ENCODE peak calls at places on chromosomes 12 and 14, in eight cellular contexts. X, A, R, E, J, K, Q and U are unnamed samples.

GRCh38 chr12:1630827-1631591 is 2.0 kb downstream of the WNT5B start:
- DNase-seq in J (no peak), A (no peak), Q (no peak), X (no peak), E (no peak), R (no peak), K (no peak), U (no peak)

GRCh38 chr12:99450231-99450630 is 197.3 kb upstream of the GARIN6 start:
- DNase-seq in J (no peak), X (no peak), A (no peak), K (no peak), Q (no peak), E (no peak), R (no peak), U (peak; percentile 26)

GRCh38 chr12:15701212-15701611 is 88.0 kb downstream of the EPS8 start:
- DNase-seq in E (no peak), Q (no peak), J (peak; percentile 24), K (no peak), X (no peak), R (no peak), A (no peak), U (peak; percentile 54)

GRCh38 chr14:24982472-24983155 is 67.3 kb downstream of the STXBP6 start:
- DNase-seq in A (no peak), R (no peak), Q (no peak), J (no peak), E (peak; percentile 18), K (no peak), X (no peak), U (peak; percentile 36)

GRCh38 chr14:94426526-94426925 is 26.1 kb downstream of the SERPINA11 start:
- DNase-seq in J (no peak), E (no peak), Q (no peak), R (no peak), A (no peak), K (no peak), X (no peak), U (no peak)

GRCh38 chr12:122199484-122200355 is 3.8 kb upstream of the B3GNT4 start:
- DNase-seq in X (no peak), R (no peak), A (no peak), K (no peak), Q (no peak), E (no peak), J (no peak), U (no peak)

GRCh38 chr12:56803750-56804149 is 40.6 kb downstream of the HSD17B6 start:
- DNase-seq in J (no peak), Q (no peak), R (no peak), X (no peak), K (no peak), E (no peak), A (no peak), U (peak; percentile 22)

GRCh38 chr12:114684098-114684869 is at the start of gene TBX3:
- DNase-seq in R (peak; percentile 8), E (peak; percentile 82), Q (peak; percentile 98), K (peak; percentile 2), X (peak; percentile 90), A (peak; percentile 99), J (peak; percentile 87), U (peak; percentile 99)

GRCh38 chr14:72574687-72575086 is 319.2 kb downstream of the DPF3 start:
- DNase-seq in J (no peak), E (no peak), Q (no peak), K (no peak), X (no peak), R (no peak), A (no peak), U (no peak)

GRCh38 chr12:57158665-57159064 is 11.2 kb upstream of the LRP1-AS start:
- DNase-seq in K (no peak), R (no peak), E (no peak), Q (no peak), A (no peak), X (no peak), J (no peak), U (no peak)

GRCh38 chr14:33386771-33387170 is 448.1 kb downstream of the NPAS3 start:
- DNase-seq in K (no peak), A (no peak), X (no peak), E (no peak), Q (no peak), J (no peak), R (no peak), U (peak; percentile 36)

GRCh38 chr12:2251485-2252179 is 198.8 kb downstream of the CACNA1C start:
- DNase-seq in Q (no peak), K (no peak), A (no peak), R (no peak), X (no peak), E (no peak), J (no peak), U (no peak)